ENCODE peak calls at places on chromosomes 12 and 14, in five cellular contexts. R is HepG2, T is GM12878, H is HCT116, L is stomach. J is an unnamed sample.

GRCh38 chr14:60363275-60363674 is 114.3 kb downstream of the PPM1A start:
- DNase-seq in R (no peak), T (no peak), H (no peak), L (no peak), J (no peak)

GRCh38 chr12:9707356-9707755 is 25.5 kb downstream of the CLECL1 start:
- DNase-seq in R (no peak), T (no peak), H (no peak), L (no peak), J (no peak)

GRCh38 chr14:99530407-99530806 is 49.2 kb downstream of the CCNK start:
- DNase-seq in R (no peak), T (no peak), H (no peak), L (no peak), J (no peak)

GRCh38 chr14:53999061-53999488 is 42.5 kb upstream of the BMP4 start:
- DNase-seq in R (peak; percentile 68), T (no peak), H (no peak), L (no peak), J (no peak)

GRCh38 chr14:99185436-99186068 is 86.4 kb downstream of the BCL11B start:
- DNase-seq in R (no peak), T (no peak), H (no peak), L (no peak), J (no peak)

GRCh38 chr14:105393151-105393550 is 5.2 kb upstream of the TEX22 start:
- DNase-seq in R (no peak), T (no peak), H (no peak), L (no peak), J (no peak)

GRCh38 chr14:94382684-94383663 is 5.4 kb downstream of the SERPINA1 start:
- DNase-seq in R (no peak), T (no peak), H (no peak), L (no peak), J (no peak)

GRCh38 chr12:25768151-25768550 is 190.3 kb upstream of the RASSF8 start:
- DNase-seq in R (no peak), T (no peak), H (no peak), L (no peak), J (no peak)

GRCh38 chr12:131711551-131712205 is 788 bp downstream of the SFSWAP start:
- DNase-seq in R (no peak), T (no peak), H (no peak), L (no peak), J (no peak)

GRCh38 chr12:111777345-111778045 is 10.8 kb downstream of the ALDH2 start:
- DNase-seq in R (peak; percentile 87), T (no peak), H (no peak), L (peak; percentile 87), J (no peak)

GRCh38 chr12:38544357-38545066 is 227.9 kb downstream of the ALG10B start:
- DNase-seq in R (no peak), T (no peak), H (no peak), L (no peak), J (no peak)

GRCh38 chr12:132161046-132161781 is 17.0 kb downstream of the NOC4L start:
- DNase-seq in R (no peak), T (no peak), H (peak; percentile 39), L (no peak), J (no peak)

GRCh38 chr14:99036594-99037293 is 235.3 kb downstream of the BCL11B start:
- DNase-seq in R (no peak), T (no peak), H (no peak), L (peak; percentile 25), J (no peak)

GRCh38 chr12:11486623-11487444 is 91.5 kb upstream of the PRB2 start:
- DNase-seq in R (peak; percentile 79), T (peak; percentile 43), H (peak; percentile 83), L (peak; percentile 75), J (no peak)

GRCh38 chr12:12776261-12776660 is 9.2 kb upstream of the APOLD1 start:
- DNase-seq in R (peak; percentile 13), T (no peak), H (no peak), L (peak; percentile 37), J (no peak)

GRCh38 chr14:31326111-31326510 is 94.2 kb downstream of the HEATR5A start:
- DNase-seq in R (peak; percentile 26), T (no peak), H (peak; percentile 15), L (no peak), J (no peak)

GRCh38 chr12:132786192-132786591 is 24.6 kb upstream of the ANKLE2 start:
- DNase-seq in R (no peak), T (no peak), H (no peak), L (no peak), J (no peak)

GRCh38 chr14:26820101-26820500 is 222.3 kb upstream of the NOVA1 start:
- DNase-seq in R (no peak), T (no peak), H (no peak), L (no peak), J (no peak)

GRCh38 chr14:55129428-55130193 is 559 bp downstream of the LGALS3 start:
- DNase-seq in R (peak; percentile 29), T (no peak), H (no peak), L (peak; percentile 70), J (peak; percentile 95)

GRCh38 chr14:33315721-33316120 is 377.0 kb downstream of the NPAS3 start:
- DNase-seq in R (no peak), T (no peak), H (no peak), L (no peak), J (no peak)

GRCh38 chr14:66701813-66702212 is 193.9 kb downstream of the GPHN start:
- DNase-seq in R (no peak), T (no peak), H (no peak), L (no peak), J (no peak)

GRCh38 chr12:103715494-103715893 is 125.5 kb downstream of the NT5DC3 start:
- DNase-seq in R (no peak), T (no peak), H (no peak), L (no peak), J (no peak)

GRCh38 chr12:2011641-2012607 is 7.7 kb upstream of the DCP1B start:
- DNase-seq in R (peak; percentile 73), T (no peak), H (no peak), L (no peak), J (no peak)

GRCh38 chr14:103185051-103186027 is 62.1 kb downstream of the TNFAIP2 start:
- DNase-seq in R (peak; percentile 27), T (no peak), H (peak; percentile 40), L (no peak), J (no peak)

GRCh38 chr12:1474059-1474537 is 120.3 kb downstream of the FBXL14 start:
- DNase-seq in R (peak; percentile 20), T (no peak), H (peak; percentile 65), L (no peak), J (no peak)

GRCh38 chr12:41466762-41467270 is 278.7 kb downstream of the PDZRN4 start:
- DNase-seq in R (no peak), T (no peak), H (no peak), L (peak; percentile 48), J (no peak)

GRCh38 chr14:49193365-49194050 is 392.7 kb downstream of the RPS29 start:
- DNase-seq in R (no peak), T (peak; percentile 30), H (no peak), L (no peak), J (no peak)

GRCh38 chr12:72110814-72111615 is 161.2 kb upstream of the TRHDE start:
- DNase-seq in R (no peak), T (no peak), H (no peak), L (no peak), J (no peak)

GRCh38 chr12:52496054-52496453 is 3.0 kb upstream of the KRT6A start:
- DNase-seq in R (no peak), T (no peak), H (no peak), L (no peak), J (no peak)

GRCh38 chr12:116146386-116146785 is 131.1 kb downstream of the MED13L start:
- DNase-seq in R (no peak), T (no peak), H (no peak), L (no peak), J (no peak)

GRCh38 chr12:116143883-116144266 is 133.6 kb downstream of the MED13L start:
- DNase-seq in R (no peak), T (no peak), H (no peak), L (no peak), J (no peak)

GRCh38 chr12:116142936-116143882 is 134.3 kb downstream of the MED13L start:
- DNase-seq in R (no peak), T (no peak), H (no peak), L (no peak), J (no peak)

GRCh38 chr12:116145451-116145850 is 132.0 kb downstream of the MED13L start:
- DNase-seq in R (no peak), T (no peak), H (no peak), L (no peak), J (no peak)

GRCh38 chr12:116144384-116144783 is 133.1 kb downstream of the MED13L start:
- DNase-seq in R (no peak), T (no peak), H (no peak), L (no peak), J (no peak)
- H3K4me1 ChIP-seq in R (peaks cover 26% of the 10 kb centered on the region), T (peaks cover 19% of the 10 kb centered on the region), H (peaks cover 70% of the 10 kb centered on the region), L (peaks cover 35% of the 10 kb centered on the region), J (peaks cover 82% of the 10 kb centered on the region)

GRCh38 chr12:56636118-56636674 is 6.1 kb upstream of the BAZ2A start:
- DNase-seq in R (peak; percentile 84), T (peak; percentile 83), H (peak; percentile 83), L (peak; percentile 88), J (peak; percentile 99)
- TF ChIP-seq POLR2AphosphoS5 in R (peak; percentile 65), T (no peak), H (peak; percentile 49), L (peak; percentile 84), J (peak; percentile 92)

DNA sequence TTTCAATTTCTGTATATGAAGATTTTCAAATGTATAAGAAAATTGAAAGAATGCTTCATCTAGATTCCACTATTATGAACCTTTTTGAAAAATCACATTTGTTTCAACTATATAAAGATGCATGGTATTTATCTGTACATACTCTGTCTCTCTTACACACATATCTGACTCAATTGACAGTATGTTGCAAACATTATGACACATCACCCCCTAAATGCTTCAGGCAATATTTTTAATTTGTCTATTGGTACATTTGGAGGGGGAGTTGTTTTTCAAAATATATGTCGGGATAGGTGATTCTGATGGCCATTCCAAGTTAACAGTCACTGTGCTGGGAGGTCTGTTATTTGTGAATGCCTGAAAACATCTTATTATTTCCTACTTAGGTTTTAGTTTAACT is 14.4 kb downstream of the PCNX1 start:
- DNase-seq in R (no peak), T (no peak), H (no peak), L (no peak), J (no peak)
- H3K4me1 ChIP-seq in R (no peaks in the 10 kb centered on the region), T (peaks cover 10% of the 10 kb centered on the region), H (no peaks in the 10 kb centered on the region), L (peaks cover 7% of the 10 kb centered on the region), J (peaks cover 50% of the 10 kb centered on the region)

GRCh38 chr12:116066381-116067230 is 210.9 kb downstream of the MED13L start:
- DNase-seq in R (peak; percentile 34), T (no peak), H (peak; percentile 33), L (peak; percentile 57), J (no peak)

GRCh38 chr12:116068371-116068770 is 209.1 kb downstream of the MED13L start:
- DNase-seq in R (no peak), T (no peak), H (no peak), L (no peak), J (no peak)

GRCh38 chr12:116062698-116063097 is 214.8 kb downstream of the MED13L start:
- DNase-seq in R (no peak), T (no peak), H (no peak), L (no peak), J (no peak)

GRCh38 chr12:116067892-116068291 is 209.6 kb downstream of the MED13L start:
- DNase-seq in R (peak; percentile 26), T (no peak), H (no peak), L (no peak), J (no peak)

DNA sequence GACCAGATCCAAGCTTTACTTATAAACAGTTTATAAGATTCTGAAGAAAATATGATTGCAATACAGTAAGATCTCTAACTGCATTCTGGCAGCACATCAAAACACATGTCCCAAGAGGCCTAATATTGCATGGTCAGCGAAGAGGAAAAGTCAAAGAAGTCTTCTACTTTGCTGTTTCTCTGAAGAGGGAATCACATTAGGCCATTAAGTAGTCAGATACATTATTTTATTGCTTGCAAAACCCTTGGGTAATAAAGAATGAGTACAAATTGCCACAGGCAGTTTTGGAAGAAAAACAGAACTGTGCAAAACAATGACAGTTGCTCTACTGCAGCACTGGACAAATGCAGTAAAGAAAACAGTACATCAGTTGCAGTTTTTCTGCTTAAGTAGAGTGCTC is 211.9 kb downstream of the MED13L start:
- DNase-seq in R (no peak), T (no peak), H (no peak), L (no peak), J (no peak)
- TF ChIP-seq POLR2AphosphoS5 in R (no peak), T (no peak), H (no peak), L (no peak), J (no peak)

J was measured in esophagus muscularis mucosa.